ENCODE peak calls at places on chromosomes 6 and 20, in ten cellular contexts. One of them, this sample, is unnamed.
A peak's percentile ranks its signal among the peaks of the same experiment; 100 is the strongest.

GRCh38 chr6:82410151-82410621 is 46.6 kb downstream of the TPBG start:
- DNase-seq in bronchial epithelial cell: peak; percentile 54
- DNase-seq in spleen: no peak
- DNase-seq in activated CD8-positive, alpha-beta T cell treated with anti-CD3 and anti-CD28 coated beads for 36 hours: no peak
- DNase-seq in activated T-cell treated with anti-CD3 and anti-CD28 coated beads for 1 hour: no peak
- DNase-seq in stimulated activated CD8-positive, alpha-beta memory T cell treated with anti-CD3 and anti-CD28 coated beads, Interleukin-4, amount 100 ng/mL, for 1 hour: no peak
- DNase-seq in nephron progenitor cell: no peak
- DNase-seq in NT2/D1: no peak
- DNase-seq in Peyer's patch: no peak
- DNase-seq in aorta: no peak
- DNase-seq in this sample: no peak

GRCh38 chr6:106751501-106752252 is 122.3 kb downstream of the QRSL1 start:
- DNase-seq in bronchial epithelial cell: peak; percentile 100
- DNase-seq in spleen: no peak
- DNase-seq in activated CD8-positive, alpha-beta T cell treated with anti-CD3 and anti-CD28 coated beads for 36 hours: no peak
- DNase-seq in activated T-cell treated with anti-CD3 and anti-CD28 coated beads for 1 hour: no peak
- DNase-seq in stimulated activated CD8-positive, alpha-beta memory T cell treated with anti-CD3 and anti-CD28 coated beads, Interleukin-4, amount 100 ng/mL, for 1 hour: no peak
- DNase-seq in nephron progenitor cell: no peak
- DNase-seq in NT2/D1: no peak
- DNase-seq in Peyer's patch: no peak
- DNase-seq in aorta: no peak
- DNase-seq in this sample: no peak

GRCh38 chr20:52104546-52105044 is 87.0 kb downstream of the ZFP64 start:
- DNase-seq in bronchial epithelial cell: no peak
- DNase-seq in spleen: no peak
- DNase-seq in activated CD8-positive, alpha-beta T cell treated with anti-CD3 and anti-CD28 coated beads for 36 hours: peak; percentile 8
- DNase-seq in activated T-cell treated with anti-CD3 and anti-CD28 coated beads for 1 hour: no peak
- DNase-seq in stimulated activated CD8-positive, alpha-beta memory T cell treated with anti-CD3 and anti-CD28 coated beads, Interleukin-4, amount 100 ng/mL, for 1 hour: no peak
- DNase-seq in nephron progenitor cell: peak; percentile 57
- DNase-seq in NT2/D1: peak; percentile 56
- DNase-seq in Peyer's patch: no peak
- DNase-seq in aorta: no peak
- DNase-seq in this sample: no peak

GRCh38 chr6:135832186-135832585 is 19.3 kb upstream of the PDE7B start:
- DNase-seq in bronchial epithelial cell: no peak
- DNase-seq in spleen: no peak
- DNase-seq in activated CD8-positive, alpha-beta T cell treated with anti-CD3 and anti-CD28 coated beads for 36 hours: no peak
- DNase-seq in activated T-cell treated with anti-CD3 and anti-CD28 coated beads for 1 hour: no peak
- DNase-seq in stimulated activated CD8-positive, alpha-beta memory T cell treated with anti-CD3 and anti-CD28 coated beads, Interleukin-4, amount 100 ng/mL, for 1 hour: no peak
- DNase-seq in nephron progenitor cell: no peak
- DNase-seq in NT2/D1: no peak
- DNase-seq in Peyer's patch: no peak
- DNase-seq in aorta: no peak
- DNase-seq in this sample: no peak

GRCh38 chr20:49437057-49437456 is 45.4 kb downstream of the KCNB1 start:
- DNase-seq in bronchial epithelial cell: no peak
- DNase-seq in spleen: no peak
- DNase-seq in activated CD8-positive, alpha-beta T cell treated with anti-CD3 and anti-CD28 coated beads for 36 hours: no peak
- DNase-seq in activated T-cell treated with anti-CD3 and anti-CD28 coated beads for 1 hour: no peak
- DNase-seq in stimulated activated CD8-positive, alpha-beta memory T cell treated with anti-CD3 and anti-CD28 coated beads, Interleukin-4, amount 100 ng/mL, for 1 hour: no peak
- DNase-seq in nephron progenitor cell: no peak
- DNase-seq in NT2/D1: no peak
- DNase-seq in Peyer's patch: no peak
- DNase-seq in aorta: no peak
- DNase-seq in this sample: no peak

GRCh38 chr20:3431109-3431508 is 23.6 kb upstream of the DNAAF9 start:
- DNase-seq in bronchial epithelial cell: no peak
- DNase-seq in spleen: no peak
- DNase-seq in activated CD8-positive, alpha-beta T cell treated with anti-CD3 and anti-CD28 coated beads for 36 hours: no peak
- DNase-seq in activated T-cell treated with anti-CD3 and anti-CD28 coated beads for 1 hour: no peak
- DNase-seq in stimulated activated CD8-positive, alpha-beta memory T cell treated with anti-CD3 and anti-CD28 coated beads, Interleukin-4, amount 100 ng/mL, for 1 hour: no peak
- DNase-seq in nephron progenitor cell: no peak
- DNase-seq in NT2/D1: no peak
- DNase-seq in Peyer's patch: no peak
- DNase-seq in aorta: no peak
- DNase-seq in this sample: no peak

GRCh38 chr6:19964115-19964514 is 126.9 kb downstream of the ID4 start:
- DNase-seq in bronchial epithelial cell: no peak
- DNase-seq in spleen: no peak
- DNase-seq in activated CD8-positive, alpha-beta T cell treated with anti-CD3 and anti-CD28 coated beads for 36 hours: no peak
- DNase-seq in activated T-cell treated with anti-CD3 and anti-CD28 coated beads for 1 hour: no peak
- DNase-seq in stimulated activated CD8-positive, alpha-beta memory T cell treated with anti-CD3 and anti-CD28 coated beads, Interleukin-4, amount 100 ng/mL, for 1 hour: no peak
- DNase-seq in nephron progenitor cell: no peak
- DNase-seq in NT2/D1: no peak
- DNase-seq in Peyer's patch: no peak
- DNase-seq in aorta: no peak
- DNase-seq in this sample: no peak

GRCh38 chr6:85364354-85364753 is 85.5 kb upstream of the NT5E start:
- DNase-seq in bronchial epithelial cell: peak; percentile 95
- DNase-seq in spleen: no peak
- DNase-seq in activated CD8-positive, alpha-beta T cell treated with anti-CD3 and anti-CD28 coated beads for 36 hours: peak; percentile 48
- DNase-seq in activated T-cell treated with anti-CD3 and anti-CD28 coated beads for 1 hour: no peak
- DNase-seq in stimulated activated CD8-positive, alpha-beta memory T cell treated with anti-CD3 and anti-CD28 coated beads, Interleukin-4, amount 100 ng/mL, for 1 hour: no peak
- DNase-seq in nephron progenitor cell: no peak
- DNase-seq in NT2/D1: no peak
- DNase-seq in Peyer's patch: no peak
- DNase-seq in aorta: no peak
- DNase-seq in this sample: no peak

GRCh38 chr6:53703047-53703446 is 37.5 kb upstream of the KLHL31 start:
- DNase-seq in bronchial epithelial cell: no peak
- DNase-seq in spleen: no peak
- DNase-seq in activated CD8-positive, alpha-beta T cell treated with anti-CD3 and anti-CD28 coated beads for 36 hours: no peak
- DNase-seq in activated T-cell treated with anti-CD3 and anti-CD28 coated beads for 1 hour: no peak
- DNase-seq in stimulated activated CD8-positive, alpha-beta memory T cell treated with anti-CD3 and anti-CD28 coated beads, Interleukin-4, amount 100 ng/mL, for 1 hour: no peak
- DNase-seq in nephron progenitor cell: no peak
- DNase-seq in NT2/D1: no peak
- DNase-seq in Peyer's patch: no peak
- DNase-seq in aorta: no peak
- DNase-seq in this sample: no peak

GRCh38 chr20:63470410-63470809 is 2.0 kb downstream of the KCNQ2 start:
- DNase-seq in bronchial epithelial cell: no peak
- DNase-seq in spleen: no peak
- DNase-seq in activated CD8-positive, alpha-beta T cell treated with anti-CD3 and anti-CD28 coated beads for 36 hours: no peak
- DNase-seq in activated T-cell treated with anti-CD3 and anti-CD28 coated beads for 1 hour: no peak
- DNase-seq in stimulated activated CD8-positive, alpha-beta memory T cell treated with anti-CD3 and anti-CD28 coated beads, Interleukin-4, amount 100 ng/mL, for 1 hour: no peak
- DNase-seq in nephron progenitor cell: no peak
- DNase-seq in NT2/D1: no peak
- DNase-seq in Peyer's patch: no peak
- DNase-seq in aorta: no peak
- DNase-seq in this sample: no peak

GRCh38 chr6:157037165-157037564 is 260.0 kb downstream of the ARID1B start:
- DNase-seq in bronchial epithelial cell: no peak
- DNase-seq in spleen: no peak
- DNase-seq in activated CD8-positive, alpha-beta T cell treated with anti-CD3 and anti-CD28 coated beads for 36 hours: no peak
- DNase-seq in activated T-cell treated with anti-CD3 and anti-CD28 coated beads for 1 hour: no peak
- DNase-seq in stimulated activated CD8-positive, alpha-beta memory T cell treated with anti-CD3 and anti-CD28 coated beads, Interleukin-4, amount 100 ng/mL, for 1 hour: no peak
- DNase-seq in nephron progenitor cell: no peak
- DNase-seq in NT2/D1: no peak
- DNase-seq in Peyer's patch: no peak
- DNase-seq in aorta: no peak
- DNase-seq in this sample: no peak

GRCh38 chr20:58640446-58640845 is 10.6 kb upstream of the STX16 start:
- DNase-seq in bronchial epithelial cell: peak; percentile 32
- DNase-seq in spleen: no peak
- DNase-seq in activated CD8-positive, alpha-beta T cell treated with anti-CD3 and anti-CD28 coated beads for 36 hours: no peak
- DNase-seq in activated T-cell treated with anti-CD3 and anti-CD28 coated beads for 1 hour: no peak
- DNase-seq in stimulated activated CD8-positive, alpha-beta memory T cell treated with anti-CD3 and anti-CD28 coated beads, Interleukin-4, amount 100 ng/mL, for 1 hour: no peak
- DNase-seq in nephron progenitor cell: no peak
- DNase-seq in NT2/D1: no peak
- DNase-seq in Peyer's patch: no peak
- DNase-seq in aorta: no peak
- DNase-seq in this sample: no peak

GRCh38 chr20:57092112-57092899 is 174.1 kb downstream of the BMP7 start:
- DNase-seq in bronchial epithelial cell: peak; percentile 15
- DNase-seq in spleen: peak; percentile 84
- DNase-seq in activated CD8-positive, alpha-beta T cell treated with anti-CD3 and anti-CD28 coated beads for 36 hours: peak; percentile 73
- DNase-seq in activated T-cell treated with anti-CD3 and anti-CD28 coated beads for 1 hour: peak; percentile 32
- DNase-seq in stimulated activated CD8-positive, alpha-beta memory T cell treated with anti-CD3 and anti-CD28 coated beads, Interleukin-4, amount 100 ng/mL, for 1 hour: no peak
- DNase-seq in nephron progenitor cell: peak; percentile 81
- DNase-seq in NT2/D1: peak; percentile 51
- DNase-seq in Peyer's patch: peak; percentile 20
- DNase-seq in aorta: peak; percentile 83
- DNase-seq in this sample: peak; percentile 35

GRCh38 chr6:113475392-113475791 is 381.8 kb upstream of the MARCKS start:
- DNase-seq in bronchial epithelial cell: no peak
- DNase-seq in spleen: no peak
- DNase-seq in activated CD8-positive, alpha-beta T cell treated with anti-CD3 and anti-CD28 coated beads for 36 hours: no peak
- DNase-seq in activated T-cell treated with anti-CD3 and anti-CD28 coated beads for 1 hour: no peak
- DNase-seq in stimulated activated CD8-positive, alpha-beta memory T cell treated with anti-CD3 and anti-CD28 coated beads, Interleukin-4, amount 100 ng/mL, for 1 hour: no peak
- DNase-seq in nephron progenitor cell: no peak
- DNase-seq in NT2/D1: no peak
- DNase-seq in Peyer's patch: no peak
- DNase-seq in aorta: peak; percentile 68
- DNase-seq in this sample: no peak

GRCh38 chr6:137148291-137149076 is 25.0 kb downstream of the IL22RA2 start:
- DNase-seq in bronchial epithelial cell: peak; percentile 84
- DNase-seq in spleen: no peak
- DNase-seq in activated CD8-positive, alpha-beta T cell treated with anti-CD3 and anti-CD28 coated beads for 36 hours: no peak
- DNase-seq in activated T-cell treated with anti-CD3 and anti-CD28 coated beads for 1 hour: no peak
- DNase-seq in stimulated activated CD8-positive, alpha-beta memory T cell treated with anti-CD3 and anti-CD28 coated beads, Interleukin-4, amount 100 ng/mL, for 1 hour: no peak
- DNase-seq in nephron progenitor cell: no peak
- DNase-seq in NT2/D1: no peak
- DNase-seq in Peyer's patch: no peak
- DNase-seq in aorta: no peak
- DNase-seq in this sample: no peak

GRCh38 chr6:166488081-166488685 is 98.3 kb downstream of the RAMACL start:
- DNase-seq in bronchial epithelial cell: no peak
- DNase-seq in spleen: peak; percentile 93
- DNase-seq in activated CD8-positive, alpha-beta T cell treated with anti-CD3 and anti-CD28 coated beads for 36 hours: peak; percentile 84
- DNase-seq in activated T-cell treated with anti-CD3 and anti-CD28 coated beads for 1 hour: peak; percentile 58
- DNase-seq in stimulated activated CD8-positive, alpha-beta memory T cell treated with anti-CD3 and anti-CD28 coated beads, Interleukin-4, amount 100 ng/mL, for 1 hour: peak; percentile 58
- DNase-seq in nephron progenitor cell: no peak
- DNase-seq in NT2/D1: no peak
- DNase-seq in Peyer's patch: peak; percentile 81
- DNase-seq in aorta: no peak
- DNase-seq in this sample: no peak

GRCh38 chr6:160999508-160999907 is 7.9 kb downstream of the MAP3K4 start:
- DNase-seq in bronchial epithelial cell: no peak
- DNase-seq in spleen: no peak
- DNase-seq in activated CD8-positive, alpha-beta T cell treated with anti-CD3 and anti-CD28 coated beads for 36 hours: no peak
- DNase-seq in activated T-cell treated with anti-CD3 and anti-CD28 coated beads for 1 hour: no peak
- DNase-seq in stimulated activated CD8-positive, alpha-beta memory T cell treated with anti-CD3 and anti-CD28 coated beads, Interleukin-4, amount 100 ng/mL, for 1 hour: no peak
- DNase-seq in nephron progenitor cell: no peak
- DNase-seq in NT2/D1: no peak
- DNase-seq in Peyer's patch: no peak
- DNase-seq in aorta: no peak
- DNase-seq in this sample: no peak

GRCh38 chr6:132270745-132271414 is 130.4 kb downstream of the MOXD1 start:
- DNase-seq in bronchial epithelial cell: no peak
- DNase-seq in spleen: no peak
- DNase-seq in activated CD8-positive, alpha-beta T cell treated with anti-CD3 and anti-CD28 coated beads for 36 hours: no peak
- DNase-seq in activated T-cell treated with anti-CD3 and anti-CD28 coated beads for 1 hour: no peak
- DNase-seq in stimulated activated CD8-positive, alpha-beta memory T cell treated with anti-CD3 and anti-CD28 coated beads, Interleukin-4, amount 100 ng/mL, for 1 hour: no peak
- DNase-seq in nephron progenitor cell: no peak
- DNase-seq in NT2/D1: no peak
- DNase-seq in Peyer's patch: no peak
- DNase-seq in aorta: no peak
- DNase-seq in this sample: no peak

GRCh38 chr6:6284231-6284966 is 36.1 kb downstream of the F13A1 start:
- DNase-seq in bronchial epithelial cell: no peak
- DNase-seq in spleen: no peak
- DNase-seq in activated CD8-positive, alpha-beta T cell treated with anti-CD3 and anti-CD28 coated beads for 36 hours: no peak
- DNase-seq in activated T-cell treated with anti-CD3 and anti-CD28 coated beads for 1 hour: no peak
- DNase-seq in stimulated activated CD8-positive, alpha-beta memory T cell treated with anti-CD3 and anti-CD28 coated beads, Interleukin-4, amount 100 ng/mL, for 1 hour: no peak
- DNase-seq in nephron progenitor cell: no peak
- DNase-seq in NT2/D1: no peak
- DNase-seq in Peyer's patch: no peak
- DNase-seq in aorta: no peak
- DNase-seq in this sample: no peak

GRCh38 chr6:152248987-152249386 is 388.2 kb downstream of the SYNE1 start:
- DNase-seq in bronchial epithelial cell: no peak
- DNase-seq in spleen: no peak
- DNase-seq in activated CD8-positive, alpha-beta T cell treated with anti-CD3 and anti-CD28 coated beads for 36 hours: no peak
- DNase-seq in activated T-cell treated with anti-CD3 and anti-CD28 coated beads for 1 hour: no peak
- DNase-seq in stimulated activated CD8-positive, alpha-beta memory T cell treated with anti-CD3 and anti-CD28 coated beads, Interleukin-4, amount 100 ng/mL, for 1 hour: no peak
- DNase-seq in nephron progenitor cell: no peak
- DNase-seq in NT2/D1: no peak
- DNase-seq in Peyer's patch: no peak
- DNase-seq in aorta: no peak
- DNase-seq in this sample: no peak

GRCh38 chr6:104958720-104959452 is 2.0 kb downstream of the LIN28B start:
- DNase-seq in bronchial epithelial cell: no peak
- DNase-seq in spleen: no peak
- DNase-seq in activated CD8-positive, alpha-beta T cell treated with anti-CD3 and anti-CD28 coated beads for 36 hours: no peak
- DNase-seq in activated T-cell treated with anti-CD3 and anti-CD28 coated beads for 1 hour: no peak
- DNase-seq in stimulated activated CD8-positive, alpha-beta memory T cell treated with anti-CD3 and anti-CD28 coated beads, Interleukin-4, amount 100 ng/mL, for 1 hour: no peak
- DNase-seq in nephron progenitor cell: no peak
- DNase-seq in NT2/D1: no peak
- DNase-seq in Peyer's patch: no peak
- DNase-seq in aorta: no peak
- DNase-seq in this sample: no peak

GRCh38 chr20:36273414-36274247 is 32.5 kb upstream of the DLGAP4 start:
- DNase-seq in bronchial epithelial cell: peak; percentile 23
- DNase-seq in spleen: no peak
- DNase-seq in activated CD8-positive, alpha-beta T cell treated with anti-CD3 and anti-CD28 coated beads for 36 hours: peak; percentile 44
- DNase-seq in activated T-cell treated with anti-CD3 and anti-CD28 coated beads for 1 hour: no peak
- DNase-seq in stimulated activated CD8-positive, alpha-beta memory T cell treated with anti-CD3 and anti-CD28 coated beads, Interleukin-4, amount 100 ng/mL, for 1 hour: no peak
- DNase-seq in nephron progenitor cell: no peak
- DNase-seq in NT2/D1: no peak
- DNase-seq in Peyer's patch: no peak
- DNase-seq in aorta: peak; percentile 47
- DNase-seq in this sample: no peak

GRCh38 chr6:49849121-49849907 is 17.0 kb downstream of the CRISP1 start:
- DNase-seq in bronchial epithelial cell: peak; percentile 66
- DNase-seq in spleen: no peak
- DNase-seq in activated CD8-positive, alpha-beta T cell treated with anti-CD3 and anti-CD28 coated beads for 36 hours: no peak
- DNase-seq in activated T-cell treated with anti-CD3 and anti-CD28 coated beads for 1 hour: no peak
- DNase-seq in stimulated activated CD8-positive, alpha-beta memory T cell treated with anti-CD3 and anti-CD28 coated beads, Interleukin-4, amount 100 ng/mL, for 1 hour: no peak
- DNase-seq in nephron progenitor cell: peak; percentile 3
- DNase-seq in NT2/D1: peak; percentile 2
- DNase-seq in Peyer's patch: no peak
- DNase-seq in aorta: no peak
- DNase-seq in this sample: no peak

GRCh38 chr6:38975621-38976049 is 72.9 kb upstream of the GLP1R start:
- DNase-seq in bronchial epithelial cell: no peak
- DNase-seq in spleen: no peak
- DNase-seq in activated CD8-positive, alpha-beta T cell treated with anti-CD3 and anti-CD28 coated beads for 36 hours: no peak
- DNase-seq in activated T-cell treated with anti-CD3 and anti-CD28 coated beads for 1 hour: no peak
- DNase-seq in stimulated activated CD8-positive, alpha-beta memory T cell treated with anti-CD3 and anti-CD28 coated beads, Interleukin-4, amount 100 ng/mL, for 1 hour: no peak
- DNase-seq in nephron progenitor cell: no peak
- DNase-seq in NT2/D1: no peak
- DNase-seq in Peyer's patch: no peak
- DNase-seq in aorta: no peak
- DNase-seq in this sample: no peak

GRCh38 chr20:2745936-2746635 is 53.5 kb downstream of the EBF4 start:
- DNase-seq in bronchial epithelial cell: no peak
- DNase-seq in spleen: peak; percentile 56
- DNase-seq in activated CD8-positive, alpha-beta T cell treated with anti-CD3 and anti-CD28 coated beads for 36 hours: no peak
- DNase-seq in activated T-cell treated with anti-CD3 and anti-CD28 coated beads for 1 hour: no peak
- DNase-seq in stimulated activated CD8-positive, alpha-beta memory T cell treated with anti-CD3 and anti-CD28 coated beads, Interleukin-4, amount 100 ng/mL, for 1 hour: no peak
- DNase-seq in nephron progenitor cell: no peak
- DNase-seq in NT2/D1: no peak
- DNase-seq in Peyer's patch: no peak
- DNase-seq in aorta: no peak
- DNase-seq in this sample: no peak

GRCh38 chr6:31727717-31728671 is 1.1 kb downstream of the DDAH2 start:
- DNase-seq in bronchial epithelial cell: no peak
- DNase-seq in spleen: peak; percentile 87
- DNase-seq in activated CD8-positive, alpha-beta T cell treated with anti-CD3 and anti-CD28 coated beads for 36 hours: no peak
- DNase-seq in activated T-cell treated with anti-CD3 and anti-CD28 coated beads for 1 hour: no peak
- DNase-seq in stimulated activated CD8-positive, alpha-beta memory T cell treated with anti-CD3 and anti-CD28 coated beads, Interleukin-4, amount 100 ng/mL, for 1 hour: no peak
- DNase-seq in nephron progenitor cell: no peak
- DNase-seq in NT2/D1: no peak
- DNase-seq in Peyer's patch: no peak
- DNase-seq in aorta: peak; percentile 80
- DNase-seq in this sample: no peak

GRCh38 chr6:62923728-62924127 is 287.5 kb upstream of the FKBP1C start:
- DNase-seq in bronchial epithelial cell: no peak
- DNase-seq in spleen: no peak
- DNase-seq in activated CD8-positive, alpha-beta T cell treated with anti-CD3 and anti-CD28 coated beads for 36 hours: no peak
- DNase-seq in activated T-cell treated with anti-CD3 and anti-CD28 coated beads for 1 hour: no peak
- DNase-seq in stimulated activated CD8-positive, alpha-beta memory T cell treated with anti-CD3 and anti-CD28 coated beads, Interleukin-4, amount 100 ng/mL, for 1 hour: no peak
- DNase-seq in nephron progenitor cell: no peak
- DNase-seq in NT2/D1: no peak
- DNase-seq in Peyer's patch: no peak
- DNase-seq in aorta: no peak
- DNase-seq in this sample: no peak